ENCODE peak calls at places on chromosomes 4 and X, in seven cellular contexts. I, L, U, P, C, D and Q are unnamed samples.

GRCh38 chr4:7073526-7074390 is 5.9 kb upstream of the GRPEL1 start:
- DNase-seq in C (no peak), D (no peak), U (no peak), P (peak; percentile 76), I (no peak), L (no peak), Q (no peak)

GRCh38 chrX:154797006-154797405 is 8.3 kb downstream of the MPP1 start:
- DNase-seq in C (no peak), D (no peak), U (no peak), P (no peak), I (no peak), L (no peak), Q (no peak)

GRCh38 chrX:101462892-101463291 is 22.4 kb upstream of the ARMCX4 start:
- DNase-seq in U (no peak), C (no peak), I (no peak), L (no peak), P (peak; percentile 62), D (no peak), Q (no peak)

GRCh38 chrX:72054776-72055495 is 76.8 kb downstream of the RTL5 start:
- DNase-seq in L (no peak), C (no peak), D (no peak), P (no peak), U (no peak), I (no peak), Q (no peak)

GRCh38 chr4:165877291-165877690 is 4.3 kb downstream of the TLL1 start:
- DNase-seq in P (no peak), L (no peak), U (no peak), C (no peak), D (no peak), I (no peak), Q (no peak)

GRCh38 chr4:14334166-14334565 is 668.1 kb upstream of the CPEB2 start:
- DNase-seq in L (no peak), C (no peak), P (no peak), D (no peak), U (no peak), I (no peak), Q (no peak)

GRCh38 chr4:64821612-64822011 is 412.4 kb upstream of the TECRL start:
- DNase-seq in P (no peak), D (no peak), U (no peak), C (no peak), I (no peak), L (no peak), Q (no peak)

GRCh38 chr4:73705056-73705432 is 35.3 kb upstream of the CXCL8 start:
- DNase-seq in D (no peak), L (no peak), U (no peak), I (no peak), C (no peak), P (no peak), Q (peak; percentile 37)

GRCh38 chr4:3476341-3476747 is 13.2 kb downstream of the DOK7 start:
- DNase-seq in D (no peak), P (no peak), L (no peak), I (no peak), U (no peak), C (no peak), Q (no peak)

GRCh38 chr4:6343950-6344408 is 74.3 kb downstream of the WFS1 start:
- DNase-seq in C (no peak), U (no peak), I (no peak), D (no peak), L (no peak), P (peak; percentile 63), Q (no peak)

GRCh38 chr4:156137971-156138581 is 184.4 kb upstream of the CTSO start:
- DNase-seq in D (no peak), U (no peak), I (no peak), C (no peak), L (no peak), P (no peak), Q (no peak)

GRCh38 chr4:107897823-107898222 is 33.5 kb upstream of the CYP2U1 start:
- DNase-seq in C (no peak), I (no peak), U (no peak), L (no peak), P (no peak), D (no peak), Q (no peak)

GRCh38 chrX:53047228-53047627 is 1.4 kb upstream of the GPR173 start:
- DNase-seq in I (no peak), L (no peak), D (no peak), P (no peak), U (no peak), C (no peak), Q (no peak)

GRCh38 chr4:824461-825062 is 1.4 kb downstream of the CPLX1 start:
- DNase-seq in I (no peak), U (no peak), L (peak; percentile 15), D (no peak), P (no peak), C (no peak), Q (no peak)

GRCh38 chr4:13525606-13526281 is 18.6 kb downstream of the NKX3-2 start:
- DNase-seq in U (no peak), P (no peak), L (no peak), I (no peak), C (no peak), D (no peak), Q (no peak)

GRCh38 chrX:48498374-48498809 is 10.4 kb upstream of the PORCN start:
- DNase-seq in I (no peak), U (no peak), C (no peak), D (no peak), L (no peak), P (no peak), Q (no peak)

GRCh38 chrX:68114573-68115199 is 318.6 kb downstream of the OPHN1 start:
- DNase-seq in P (no peak), D (no peak), L (no peak), C (no peak), I (no peak), U (no peak), Q (no peak)

GRCh38 chr4:101944649-101945048 is 154.1 kb downstream of the BANK1 start:
- DNase-seq in P (no peak), I (no peak), U (no peak), C (no peak), D (no peak), L (no peak), Q (no peak)

GRCh38 chr4:53132117-53132889 is 233.6 kb downstream of the SCFD2 start:
- DNase-seq in I (no peak), C (no peak), L (no peak), P (no peak), U (no peak), D (no peak), Q (no peak)

GRCh38 chr4:81504685-81505598 is 33.2 kb upstream of the RASGEF1B start:
- DNase-seq in P (no peak), D (peak; percentile 90), I (peak; percentile 62), U (peak; percentile 56), C (peak; percentile 65), L (peak; percentile 84), Q (no peak)

GRCh38 chr4:66956426-66956825 is 588.9 kb downstream of the CENPC start:
- DNase-seq in D (no peak), P (no peak), U (no peak), I (no peak), L (no peak), C (no peak), Q (no peak)

GRCh38 chr4:52317981-52318380 is 266.9 kb downstream of the SPATA18 start:
- DNase-seq in U (no peak), D (no peak), C (no peak), I (no peak), L (no peak), P (no peak), Q (no peak)

GRCh38 chrX:69319376-69319775 is 154.1 kb upstream of the PJA1 start:
- DNase-seq in I (no peak), P (no peak), D (no peak), U (no peak), C (no peak), L (no peak), Q (no peak)

GRCh38 chr4:175614880-175615279 is 197.2 kb downstream of the GPM6A start:
- DNase-seq in C (no peak), D (no peak), U (no peak), L (no peak), P (peak; percentile 41), I (no peak), Q (no peak)

GRCh38 chr4:71188951-71189350 is 149.9 kb upstream of the SLC4A4 start:
- DNase-seq in C (no peak), I (no peak), D (no peak), P (no peak), L (no peak), U (no peak), Q (no peak)

GRCh38 chrX:68807818-68808217 is 21.0 kb upstream of the EFNB1 start:
- DNase-seq in C (no peak), U (no peak), P (peak; percentile 47), L (no peak), D (no peak), I (no peak), Q (no peak)

GRCh38 chrX:25034889-25035288 is 19.1 kb upstream of the ARX start:
- DNase-seq in P (peak; percentile 12), C (no peak), U (no peak), I (no peak), L (no peak), D (no peak), Q (no peak)

GRCh38 chr4:61828960-61829359 is 628.8 kb downstream of the ADGRL3 start:
- DNase-seq in U (no peak), D (no peak), L (no peak), P (no peak), C (no peak), I (no peak), Q (no peak)

GRCh38 chr4:133186845-133187244 is 37.8 kb downstream of the PCDH10 start:
- DNase-seq in L (no peak), P (no peak), D (no peak), U (no peak), C (no peak), I (no peak), Q (no peak)

GRCh38 chr4:7967063-7967440 is 27.4 kb upstream of the AFAP1 start:
- DNase-seq in C (no peak), D (no peak), P (no peak), I (no peak), U (no peak), L (no peak), Q (no peak)

GRCh38 chr4:49516796-49517195 is 530.7 kb downstream of the CWH43 start:
- DNase-seq in D (no peak), C (no peak), U (no peak), P (no peak), I (no peak), L (no peak), Q (no peak)

GRCh38 chrX:110181459-110182137 is 136.3 kb downstream of the AMMECR1 start:
- DNase-seq in D (no peak), L (no peak), P (peak; percentile 39), U (no peak), I (no peak), C (no peak), Q (no peak)

GRCh38 chr4:123481034-123481433 is 84.4 kb downstream of the SPRY1 start:
- DNase-seq in C (no peak), U (no peak), D (no peak), L (no peak), P (no peak), I (no peak), Q (no peak)